ENCODE peak calls at places on chromosome 16, in seven cellular contexts. O is uterus, H is astrocyte, T is GM06990, L is mammary epithelial cell, R is foreskin keratinocyte, W is tibial nerve. U is an unnamed sample.
A peak's percentile ranks its signal among the peaks of the same experiment; 100 is the strongest.

GRCh38 chr16:27883576-27883975 is 179.9 kb downstream of the GSG1L start:
- DNase-seq in T (no peak), L (no peak), W (no peak), H (no peak), R (no peak), O (no peak), U (no peak)

GRCh38 chr16:19704321-19705130 is 13.5 kb downstream of the KNOP1 start:
- DNase-seq in W (no peak), L (peak; percentile 49), O (no peak), T (no peak), H (peak; percentile 70), R (peak; percentile 57), U (no peak)

GRCh38 chr16:29678691-29679267 is at the start of gene QPRT:
- DNase-seq in H (peak; percentile 14), O (peak; percentile 66), L (no peak), T (peak; percentile 55), W (no peak), R (peak; percentile 66), U (no peak)

GRCh38 chr16:81522141-81522701 is 77.6 kb downstream of the CMIP start:
- DNase-seq in R (no peak), T (no peak), O (no peak), H (no peak), W (no peak), L (no peak), U (no peak)

GRCh38 chr16:11140466-11140865 is 115.5 kb downstream of the SOCS1 start:
- DNase-seq in R (no peak), H (no peak), W (no peak), L (no peak), T (no peak), O (no peak), U (no peak)

GRCh38 chr16:66476328-66477027 is 49.4 kb downstream of the BEAN1 start:
- DNase-seq in R (no peak), H (no peak), O (peak; percentile 15), T (no peak), W (no peak), L (no peak), U (no peak)

GRCh38 chr16:70726869-70727494 is 41.1 kb upstream of the MTSS2 start:
- DNase-seq in R (no peak), H (no peak), T (no peak), L (no peak), W (no peak), O (peak; percentile 73), U (no peak)

GRCh38 chr16:84379008-84379730 is 10.8 kb downstream of the ATP2C2 start:
- DNase-seq in T (no peak), R (no peak), L (no peak), O (no peak), W (no peak), H (no peak), U (no peak)

GRCh38 chr16:87132361-87133014 is 184.7 kb downstream of the C16orf95 start:
- DNase-seq in O (no peak), L (peak; percentile 64), H (peak; percentile 75), R (peak; percentile 28), T (no peak), W (peak; percentile 75), U (peak; percentile 56)

GRCh38 chr16:51167170-51167710 is 16.2 kb upstream of the SALL1 start:
- DNase-seq in R (no peak), L (no peak), H (no peak), T (no peak), O (no peak), W (no peak), U (no peak)

GRCh38 chr16:84391151-84391873 is 23.0 kb downstream of the ATP2C2 start:
- DNase-seq in O (no peak), R (peak; percentile 75), W (no peak), L (no peak), H (peak; percentile 15), T (no peak), U (no peak)

GRCh38 chr16:88977845-88978607 is 1.0 kb upstream of the CBFA2T3 start:
- DNase-seq in R (no peak), W (no peak), T (no peak), O (no peak), L (no peak), H (no peak), U (no peak)

GRCh38 chr16:8583199-8583598 is 7.1 kb downstream of the TMEM114 start:
- DNase-seq in T (no peak), W (no peak), H (peak; percentile 4), L (peak; percentile 27), R (peak; percentile 43), O (no peak), U (no peak)

GRCh38 chr16:11901091-11901490 is 14.7 kb downstream of the GSPT1 start:
- DNase-seq in T (no peak), L (peak; percentile 19), O (no peak), H (peak; percentile 27), R (no peak), W (no peak), U (no peak)

GRCh38 chr16:8892101-8892575 is 10.0 kb downstream of the LITAFD start:
- DNase-seq in W (peak; percentile 13), R (no peak), T (peak; percentile 72), L (no peak), O (no peak), H (no peak), U (no peak)

GRCh38 chr16:85988723-85989313 is 89.9 kb downstream of the IRF8 start:
- DNase-seq in H (no peak), O (no peak), W (no peak), T (peak; percentile 86), L (no peak), R (no peak), U (no peak)

GRCh38 chr16:85987750-85988078 is 88.8 kb downstream of the IRF8 start:
- DNase-seq in O (no peak), R (no peak), W (no peak), T (no peak), H (no peak), L (no peak), U (no peak)

GRCh38 chr16:85988306-85988705 is 89.3 kb downstream of the IRF8 start:
- DNase-seq in L (no peak), O (no peak), H (no peak), T (peak; percentile 54), R (no peak), W (no peak), U (no peak)

GRCh38 chr16:85984947-85985451 is 86.0 kb downstream of the IRF8 start:
- DNase-seq in O (no peak), T (peak; percentile 76), R (no peak), H (no peak), W (no peak), L (no peak), U (no peak)

GRCh38 chr16:85986931-85987749 is 88.2 kb downstream of the IRF8 start:
- DNase-seq in T (peak; percentile 69), L (no peak), O (no peak), H (no peak), R (no peak), W (no peak), U (no peak)
- TF ChIP-seq CTCF in T (peak; percentile 42), L (no peak), O (peak; percentile 43), H (no peak), R (peak; percentile 24), W (peak; percentile 63), U (peak; percentile 35)

GRCh38 chr16:1101573-1102332 is 5.7 kb upstream of the C1QTNF8 start:
- DNase-seq in W (no peak), R (no peak), T (no peak), H (no peak), L (no peak), O (no peak), U (no peak)
- H3K27me3 ChIP-seq in W (peaks cover 94% of the 10 kb centered on the region), R (peaks cover 12% of the 10 kb centered on the region), T (no peaks in the 10 kb centered on the region), H (peaks cover 6% of the 10 kb centered on the region), L (peaks cover 19% of the 10 kb centered on the region), O (peaks cover 10% of the 10 kb centered on the region), U (no peaks in the 10 kb centered on the region)

GRCh38 chr16:1458336-1458976 is 14.1 kb upstream of the CCDC154 start:
- DNase-seq in W (no peak), L (peak; percentile 6), T (no peak), O (no peak), H (no peak), R (no peak), U (peak; percentile 19)
- TF ChIP-seq CTCF in W (no peak), L (no peak), T (no peak), O (no peak), H (no peak), R (no peak), U (no peak)

DNA sequence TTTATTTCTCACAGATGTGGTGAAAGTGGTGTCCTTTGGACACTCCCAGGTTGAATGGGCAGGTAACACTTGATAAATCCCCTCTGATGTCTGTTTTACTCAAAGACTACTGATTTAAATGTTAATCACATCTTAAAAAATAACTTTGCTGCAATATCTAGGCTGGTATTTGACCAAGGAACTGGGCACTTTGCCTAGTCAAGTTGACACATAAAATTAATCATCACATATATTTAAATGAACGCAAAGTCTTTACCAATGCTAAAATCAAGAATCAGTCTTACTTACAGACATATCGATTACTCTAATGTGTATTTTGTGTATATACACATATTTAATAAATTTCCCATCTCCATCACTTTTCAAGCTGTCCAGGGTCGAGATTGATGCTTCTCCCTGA is 7.0 kb downstream of the MT2A start:
- DNase-seq in T (no peak), R (peak; percentile 48), O (no peak), H (peak; percentile 41), W (no peak), L (peak; percentile 55), U (no peak)
- H3K27me3 ChIP-seq in T (no peaks in the 10 kb centered on the region), R (no peaks in the 10 kb centered on the region), O (no peaks in the 10 kb centered on the region), H (no peaks in the 10 kb centered on the region), W (no peaks in the 10 kb centered on the region), L (no peaks in the 10 kb centered on the region), U (no peaks in the 10 kb centered on the region)

DNA sequence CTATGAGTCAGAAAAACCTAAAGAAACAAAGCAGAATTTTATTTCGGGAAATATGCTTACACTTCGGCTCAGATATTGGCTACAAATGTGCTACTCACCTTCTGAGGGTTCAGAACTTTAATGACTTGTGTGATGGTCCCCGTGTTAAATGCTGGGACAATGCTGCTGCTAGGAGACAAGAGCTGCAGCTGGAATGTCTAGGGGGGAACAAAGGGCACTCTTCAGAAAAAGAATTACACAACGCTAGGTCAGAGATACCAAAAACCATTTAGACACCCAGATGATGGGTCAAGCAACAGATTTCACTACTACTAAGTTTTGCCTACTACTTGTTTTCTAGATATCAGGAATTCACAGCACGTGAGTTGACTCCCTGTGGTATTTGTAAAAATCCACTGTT is 10.0 kb upstream of the PHLPP2 start:
- DNase-seq in T (no peak), L (no peak), H (no peak), O (no peak), R (no peak), W (no peak), U (no peak)
- TF ChIP-seq CTCF in T (no peak), L (no peak), H (no peak), O (no peak), R (no peak), W (no peak), U (no peak)

DNA sequence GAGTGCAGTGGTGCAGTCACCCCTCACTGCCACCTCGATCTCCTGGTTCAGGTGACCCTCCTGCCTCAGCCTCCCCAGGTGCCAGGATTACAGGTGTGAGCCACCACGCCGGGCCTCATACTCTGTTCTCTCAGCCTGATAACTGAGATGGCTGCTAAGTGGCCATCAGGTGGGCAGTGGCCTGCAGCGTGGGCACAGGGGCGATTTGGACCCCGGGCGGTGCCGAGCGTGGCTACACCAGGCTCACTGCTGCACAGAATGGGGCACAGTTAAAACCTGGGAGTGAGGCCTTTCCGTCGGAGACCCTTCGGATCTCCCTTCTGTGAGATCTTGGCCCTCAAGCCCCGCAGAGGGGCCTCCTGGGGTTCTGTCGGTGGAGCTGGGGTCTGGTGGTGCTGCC is 11.5 kb downstream of the CACNA1H start:
- DNase-seq in T (no peak), H (no peak), R (no peak), O (no peak), L (no peak), W (no peak), U (no peak)
- H3K27me3 ChIP-seq in T (no peaks in the 10 kb centered on the region), H (no peaks in the 10 kb centered on the region), R (peaks cover 15% of the 10 kb centered on the region), O (no peaks in the 10 kb centered on the region), L (peaks cover 27% of the 10 kb centered on the region), W (peaks cover 61% of the 10 kb centered on the region), U (no peaks in the 10 kb centered on the region)

GRCh38 chr16:30805370-30806169 is 18.6 kb upstream of the ZNF629 start:
- DNase-seq in W (peak; percentile 75), L (peak; percentile 70), O (peak; percentile 89), R (peak; percentile 64), T (peak; percentile 54), H (peak; percentile 66), U (no peak)
- TF ChIP-seq CTCF in W (no peak), L (no peak), O (no peak), R (peak; percentile 28), T (no peak), H (no peak), U (no peak)